ENCODE peak calls at places on chromosome 4, in four cellular contexts. One of them, this sample, is unnamed.

GRCh38 chr4:48960988-48961635 is 25.0 kb upstream of the CWH43 start:
- DNase-seq in stromal cell of bone marrow: no peak
- DNase-seq in CD4-positive, alpha-beta memory T cell: no peak
- DNase-seq in OCI-LY7: no peak
- DNase-seq in this sample: no peak

GRCh38 chr4:181796502-181796901 is 446.7 kb upstream of the TENM3 start:
- DNase-seq in stromal cell of bone marrow: no peak
- DNase-seq in OCI-LY7: no peak
- DNase-seq in CD4-positive, alpha-beta memory T cell: no peak
- DNase-seq in this sample: no peak

GRCh38 chr4:99723555-99724450 is 66.2 kb upstream of the C4orf54 start:
- DNase-seq in OCI-LY7: no peak
- DNase-seq in stromal cell of bone marrow: peak; percentile 39
- DNase-seq in CD4-positive, alpha-beta memory T cell: no peak
- DNase-seq in this sample: no peak

GRCh38 chr4:38989487-38989886 is 42.7 kb downstream of the TMEM156 start:
- DNase-seq in OCI-LY7: no peak
- DNase-seq in CD4-positive, alpha-beta memory T cell: no peak
- DNase-seq in stromal cell of bone marrow: no peak
- DNase-seq in this sample: no peak

GRCh38 chr4:103067841-103068547 is 8.6 kb downstream of the SLC9B2 start:
- DNase-seq in stromal cell of bone marrow: no peak
- DNase-seq in OCI-LY7: no peak
- DNase-seq in CD4-positive, alpha-beta memory T cell: no peak
- DNase-seq in this sample: no peak

GRCh38 chr4:8699479-8700145 is 107.0 kb downstream of the CPZ start:
- DNase-seq in OCI-LY7: no peak
- DNase-seq in CD4-positive, alpha-beta memory T cell: no peak
- DNase-seq in stromal cell of bone marrow: no peak
- DNase-seq in this sample: no peak

GRCh38 chr4:171919314-171919713 is 106.1 kb downstream of the GALNTL6 start:
- DNase-seq in stromal cell of bone marrow: no peak
- DNase-seq in OCI-LY7: no peak
- DNase-seq in CD4-positive, alpha-beta memory T cell: no peak
- DNase-seq in this sample: no peak

GRCh38 chr4:127985989-127986388 is 20.8 kb downstream of the ABHD18 start:
- DNase-seq in stromal cell of bone marrow: no peak
- DNase-seq in OCI-LY7: no peak
- DNase-seq in CD4-positive, alpha-beta memory T cell: no peak
- DNase-seq in this sample: no peak

GRCh38 chr4:61220556-61220955 is 20.4 kb downstream of the ADGRL3 start:
- DNase-seq in CD4-positive, alpha-beta memory T cell: no peak
- DNase-seq in stromal cell of bone marrow: no peak
- DNase-seq in OCI-LY7: no peak
- DNase-seq in this sample: no peak

GRCh38 chr4:92121099-92121498 is 182.7 kb upstream of the GRID2 start:
- DNase-seq in OCI-LY7: no peak
- DNase-seq in CD4-positive, alpha-beta memory T cell: no peak
- DNase-seq in stromal cell of bone marrow: peak; percentile 13
- DNase-seq in this sample: no peak

GRCh38 chr4:13919021-13919441 is 291.5 kb upstream of the BOD1L1 start:
- DNase-seq in stromal cell of bone marrow: peak; percentile 99
- DNase-seq in OCI-LY7: no peak
- DNase-seq in CD4-positive, alpha-beta memory T cell: no peak
- DNase-seq in this sample: no peak

GRCh38 chr4:13441506-13441905 is 42.6 kb downstream of the RAB28 start:
- DNase-seq in CD4-positive, alpha-beta memory T cell: no peak
- DNase-seq in stromal cell of bone marrow: no peak
- DNase-seq in OCI-LY7: no peak
- DNase-seq in this sample: no peak

GRCh38 chr4:54585321-54586000 is 72.3 kb upstream of the KIT start:
- DNase-seq in CD4-positive, alpha-beta memory T cell: no peak
- DNase-seq in OCI-LY7: no peak
- DNase-seq in stromal cell of bone marrow: peak; percentile 32
- DNase-seq in this sample: no peak

This sample was measured in KBM-7.